ENCODE peak calls at places on chromosomes 2 and 18, in six cellular contexts. K, H, J, E, V and Z are unnamed samples.
A peak's percentile ranks its signal among the peaks of the same experiment; 100 is the strongest.

GRCh38 chr2:74481961-74482800 is 617 bp downstream of the CCDC142 start:
- DNase-seq in J (no peak), E (no peak), H (peak; percentile 91), V (no peak), K (no peak), Z (peak; percentile 66)

GRCh38 chr2:6254446-6254845 is 562.3 kb downstream of the SOX11 start:
- DNase-seq in K (no peak), E (no peak), V (no peak), H (no peak), J (no peak), Z (no peak)

GRCh38 chr2:182368446-182368845 is 58.4 kb downstream of the PDE1A start:
- DNase-seq in H (no peak), E (no peak), V (peak; percentile 36), J (no peak), K (no peak), Z (no peak)

GRCh38 chr2:151637284-151637781 is 96.9 kb downstream of the NEB start:
- DNase-seq in V (no peak), E (no peak), H (no peak), J (no peak), K (no peak), Z (no peak)

GRCh38 chr2:16614314-16614860 is 51.2 kb downstream of the CYRIA start:
- DNase-seq in E (no peak), H (no peak), J (no peak), V (no peak), K (peak; percentile 78), Z (no peak)

GRCh38 chr2:58042486-58042970 is 4.1 kb upstream of the VRK2 start:
- DNase-seq in J (peak; percentile 92), V (peak; percentile 93), H (no peak), K (peak; percentile 76), E (no peak), Z (no peak)

GRCh38 chr2:11562011-11562410 is 28.2 kb downstream of the GREB1 start:
- DNase-seq in H (peak; percentile 14), K (peak; percentile 29), E (no peak), J (peak; percentile 29), V (no peak), Z (no peak)

GRCh38 chr2:107932986-107933385 is 53.3 kb upstream of the SLC5A7 start:
- DNase-seq in J (no peak), V (peak; percentile 35), E (no peak), H (no peak), K (peak; percentile 19), Z (no peak)

GRCh38 chr2:168316073-168316440 is 68.7 kb upstream of the STK39 start:
- DNase-seq in K (no peak), H (no peak), E (no peak), J (no peak), V (peak; percentile 71), Z (no peak)

GRCh38 chr2:177540293-177540692 is 147.7 kb downstream of the AGPS start:
- DNase-seq in K (no peak), J (no peak), V (no peak), E (no peak), H (no peak), Z (no peak)

GRCh38 chr2:210009896-210010295 is 7.5 kb downstream of the RPE start:
- DNase-seq in E (no peak), K (no peak), H (no peak), J (no peak), V (no peak), Z (no peak)

GRCh38 chr2:156430978-156431358 is 5.2 kb upstream of the GPD2 start:
- DNase-seq in H (no peak), J (peak; percentile 79), K (peak; percentile 66), E (no peak), V (peak; percentile 71), Z (no peak)

GRCh38 chr18:23812566-23813440 is 123.5 kb downstream of the LAMA3 start:
- DNase-seq in V (peak; percentile 35), H (no peak), J (peak; percentile 44), K (peak; percentile 43), E (no peak), Z (no peak)

GRCh38 chr18:61581578-61582204 is 248.5 kb downstream of the CDH20 start:
- DNase-seq in J (peak; percentile 77), K (peak; percentile 34), E (peak; percentile 35), V (peak; percentile 61), H (peak; percentile 91), Z (peak; percentile 93)

GRCh38 chr2:11945139-11946126 is 199.0 kb downstream of the LPIN1 start:
- DNase-seq in J (peak; percentile 20), E (no peak), H (no peak), V (no peak), K (no peak), Z (no peak)

GRCh38 chr2:48249631-48250473 is 280.1 kb upstream of the STON1 start:
- DNase-seq in J (no peak), K (no peak), V (peak; percentile 20), H (no peak), E (no peak), Z (no peak)